ENCODE peak calls at places on chromosome 18, in ten cellular contexts. T, A, P, Z, S, N, U, F, Y and I are unnamed samples.

GRCh38 chr18:10320848-10321247 is 133.6 kb upstream of the APCDD1 start:
- DNase-seq in N (peak), S (no peak), Y (peak), T (peak), U (no peak), P (no peak), Z (no peak), A (no peak), F (no peak), I (no peak)

GRCh38 chr18:44599409-44599808 is 81.3 kb upstream of the SETBP1 start:
- DNase-seq in N (peak), F (no peak), A (no peak), Z (peak), U (no peak), Y (no peak), T (peak), P (no peak), S (no peak), I (no peak)

GRCh38 chr18:39296293-39296888 is 1730.8 kb upstream of the CELF4 start:
- DNase-seq in U (no peak), Z (no peak), T (no peak), N (no peak), P (no peak), F (no peak), A (no peak), S (no peak), Y (no peak), I (no peak)

GRCh38 chr18:28284132-28284531 is 107.2 kb upstream of the CDH2 start:
- DNase-seq in A (no peak), N (peak), U (no peak), Y (peak), F (no peak), Z (peak), S (no peak), P (no peak), T (peak), I (no peak)

GRCh38 chr18:58266291-58266690 is 222.3 kb downstream of the NEDD4L start:
- DNase-seq in A (no peak), P (no peak), U (no peak), T (no peak), Z (peak), N (no peak), Y (no peak), S (no peak), F (no peak), I (no peak)

GRCh38 chr18:27008575-27008974 is 143.1 kb upstream of the AQP4 start:
- DNase-seq in U (no peak), Y (no peak), N (no peak), A (no peak), T (no peak), S (no peak), Z (peak), F (no peak), P (no peak), I (no peak)

GRCh38 chr18:62741118-62741566 is 25.8 kb downstream of the PHLPP1 start:
- DNase-seq in S (no peak), T (peak), Z (peak), Y (peak), N (peak), A (no peak), F (no peak), U (no peak), P (no peak), I (no peak)

GRCh38 chr18:39743463-39743862 is 2177.9 kb upstream of the CELF4 start:
- DNase-seq in Z (no peak), U (no peak), Y (no peak), T (no peak), N (no peak), F (no peak), S (no peak), A (no peak), P (no peak), I (no peak)

GRCh38 chr18:8548186-8548585 is 61.1 kb upstream of the RAB12 start:
- DNase-seq in T (peak), U (no peak), A (no peak), N (peak), Z (peak), P (no peak), Y (peak), S (no peak), F (no peak), I (no peak)

GRCh38 chr18:74534150-74534969 is at the start of gene CNDP1:
- DNase-seq in A (no peak), Y (no peak), P (no peak), T (no peak), Z (no peak), F (no peak), S (no peak), N (no peak), U (no peak), I (no peak)

GRCh38 chr18:45565280-45565970 is 49.9 kb upstream of the SLC14A2 start:
- DNase-seq in P (no peak), Z (peak), Y (no peak), F (no peak), U (no peak), A (no peak), N (no peak), T (no peak), S (peak), I (no peak)

GRCh38 chr18:50586710-50587109 is 26.8 kb downstream of the MAPK4 start:
- DNase-seq in N (no peak), A (no peak), P (no peak), U (no peak), Z (no peak), T (no peak), S (no peak), Y (peak), F (no peak), I (no peak)

GRCh38 chr18:74498712-74499629 is 2.8 kb downstream of the CNDP2 start:
- DNase-seq in S (no peak), Y (no peak), N (peak), A (no peak), F (peak), U (peak), Z (peak), T (no peak), P (peak), I (no peak)

GRCh38 chr18:2395427-2396161 is 175.7 kb downstream of the METTL4 start:
- DNase-seq in Y (no peak), Z (no peak), F (no peak), S (no peak), A (no peak), P (no peak), N (no peak), U (no peak), T (no peak), I (no peak)

GRCh38 chr18:7122376-7122775 is 4.8 kb upstream of the LAMA1 start:
- DNase-seq in Y (no peak), S (no peak), T (no peak), U (no peak), A (no peak), P (no peak), N (no peak), F (no peak), Z (no peak), I (no peak)

GRCh38 chr18:79802298-79802697 is 4.6 kb downstream of the KCNG2 start:
- DNase-seq in T (no peak), S (no peak), Y (no peak), N (no peak), F (no peak), A (no peak), Z (no peak), U (no peak), P (no peak), I (no peak)

GRCh38 chr18:11767935-11768334 is 78.9 kb downstream of the GNAL start:
- DNase-seq in T (peak), U (no peak), N (peak), F (no peak), S (no peak), P (no peak), Z (peak), Y (peak), A (no peak), I (no peak)

GRCh38 chr18:70419526-70419925 is 130.7 kb downstream of the SOCS6 start:
- DNase-seq in P (no peak), Y (peak), U (no peak), F (no peak), T (peak), S (no peak), Z (peak), A (no peak), N (peak), I (no peak)

GRCh38 chr18:51361130-51361860 is 163.8 kb upstream of the MEX3C start:
- DNase-seq in F (no peak), S (peak), A (no peak), T (peak), N (no peak), Y (peak), Z (no peak), P (peak), U (no peak), I (no peak)

GRCh38 chr18:79916546-79917350 is 34.7 kb downstream of the SLC66A2 start:
- DNase-seq in Y (no peak), Z (no peak), U (peak), S (no peak), T (no peak), P (peak), A (peak), F (no peak), N (no peak), I (no peak)

GRCh38 chr18:47595816-47596501 is 334.5 kb downstream of the SMAD2 start:
- DNase-seq in N (no peak), U (no peak), F (peak), P (peak), Y (no peak), T (no peak), A (peak), Z (peak), S (peak), I (no peak)

GRCh38 chr18:31041346-31042067 is 1.0 kb downstream of the DSC3 start:
- DNase-seq in N (peak), P (peak), F (no peak), Z (peak), U (no peak), A (peak), S (peak), T (peak), Y (peak), I (peak)

GRCh38 chr18:9094307-9095226 is 7.9 kb upstream of the NDUFV2 start:
- DNase-seq in Z (peak), U (no peak), P (no peak), N (peak), F (no peak), A (no peak), T (peak), Y (peak), S (no peak), I (no peak)

GRCh38 chr18:34522627-34523026 is 187.5 kb upstream of the DTNA start:
- DNase-seq in A (no peak), Z (no peak), P (no peak), U (no peak), T (peak), F (no peak), S (no peak), Y (no peak), N (no peak), I (no peak)

GRCh38 chr18:61992285-61992684 is 99.5 kb upstream of the RNF152 start:
- DNase-seq in Y (peak), A (no peak), T (peak), S (no peak), U (no peak), F (no peak), N (peak), P (no peak), Z (peak), I (no peak)

GRCh38 chr18:23226930-23227728 is 91.8 kb downstream of the CABLES1 start:
- DNase-seq in Y (peak), Z (peak), N (peak), U (peak), T (peak), F (no peak), A (no peak), S (no peak), P (no peak), I (no peak)

GRCh38 chr18:44789704-44790103 is 109.0 kb downstream of the SETBP1 start:
- DNase-seq in A (no peak), Z (peak), N (peak), T (peak), P (no peak), U (no peak), F (no peak), S (no peak), Y (peak), I (no peak)

GRCh38 chr18:79589601-79590091 is 90.0 kb upstream of the CTDP1 start:
- DNase-seq in F (no peak), Y (no peak), T (no peak), N (no peak), P (no peak), S (no peak), A (no peak), U (peak), Z (no peak), I (no peak)

GRCh38 chr18:75183524-75183923 is 25.4 kb downstream of the PTGR3 start:
- DNase-seq in Y (no peak), U (no peak), A (no peak), P (no peak), T (no peak), Z (peak), F (no peak), S (no peak), N (peak), I (no peak)

GRCh38 chr18:76983613-76984051 is 149.0 kb downstream of the MBP start:
- DNase-seq in Y (no peak), A (peak), P (no peak), T (no peak), F (no peak), U (no peak), S (no peak), N (no peak), Z (no peak), I (no peak)
- TF ChIP-seq CTCF in Y (no peak), A (no peak), P (no peak), T (no peak), F (no peak), U (no peak), S (no peak), N (no peak), Z (no peak), I (no peak)

GRCh38 chr18:76480913-76481312 is 14.1 kb downstream of the ZNF516 start:
- DNase-seq in U (no peak), Z (no peak), F (no peak), S (no peak), Y (no peak), P (no peak), N (no peak), T (no peak), A (no peak), I (no peak)
- TF ChIP-seq CTCF in U (no peak), Z (peak), F (no peak), S (peak), Y (peak), P (no peak), N (no peak), T (peak), A (peak), I (peak)

DNA sequence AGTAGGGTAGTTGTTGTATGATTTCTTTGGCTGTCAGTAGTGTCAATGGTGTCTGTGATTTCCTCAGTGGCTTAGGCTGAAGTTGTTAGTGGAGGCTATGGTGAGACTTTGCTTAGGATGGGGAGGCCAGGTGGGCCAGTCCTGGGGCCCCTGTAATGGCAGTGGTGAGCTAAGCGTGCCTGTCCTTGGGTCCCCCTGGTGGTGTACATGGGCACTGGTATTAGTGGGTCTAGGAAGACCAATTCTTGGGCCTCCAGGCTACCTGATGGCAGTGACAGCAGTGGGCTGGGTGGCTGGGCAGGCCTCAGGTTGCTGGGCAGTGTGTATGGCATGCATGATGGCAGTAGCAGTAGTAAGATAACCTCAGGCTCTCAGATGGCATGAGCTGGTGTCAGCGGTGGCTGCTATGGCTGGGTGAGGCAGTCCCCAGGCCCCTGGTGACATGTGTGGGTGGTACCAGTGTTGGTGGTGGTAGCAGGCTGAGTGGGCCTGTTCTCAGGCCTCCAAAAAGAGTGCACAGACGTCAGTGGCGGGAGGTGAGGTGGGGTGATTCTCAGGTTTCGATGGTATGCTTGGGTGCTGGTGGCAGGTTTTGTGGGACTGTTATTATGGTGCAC is 103.2 kb downstream of the KLHL14 start:
- DNase-seq in S (no peak), Y (no peak), Z (no peak), T (no peak), F (no peak), P (no peak), A (peak), N (no peak), U (no peak), I (no peak)
- TF ChIP-seq CTCF in S (no peak), Y (no peak), Z (peak), T (no peak), F (no peak), P (peak), A (peak), N (no peak), U (no peak), I (peak)

GRCh38 chr18:35948080-35948479 is 24.4 kb upstream of the RMP24 start:
- DNase-seq in Z (no peak), S (no peak), P (no peak), T (no peak), U (no peak), F (no peak), N (no peak), A (no peak), Y (no peak), I (no peak)

GRCh38 chr18:35953688-35954087 is 18.8 kb upstream of the RMP24 start:
- DNase-seq in F (no peak), T (no peak), S (no peak), P (no peak), N (no peak), U (no peak), A (no peak), Y (no peak), Z (no peak), I (no peak)

GRCh38 chr18:35949903-35950627 is 22.4 kb upstream of the RMP24 start:
- DNase-seq in U (no peak), P (peak), N (peak), F (peak), S (peak), A (peak), Z (peak), T (peak), Y (peak), I (peak)

GRCh38 chr18:35949090-35949489 is 23.4 kb upstream of the RMP24 start:
- DNase-seq in U (no peak), S (no peak), Z (peak), N (no peak), P (no peak), T (no peak), F (no peak), Y (no peak), A (no peak), I (no peak)

DNA sequence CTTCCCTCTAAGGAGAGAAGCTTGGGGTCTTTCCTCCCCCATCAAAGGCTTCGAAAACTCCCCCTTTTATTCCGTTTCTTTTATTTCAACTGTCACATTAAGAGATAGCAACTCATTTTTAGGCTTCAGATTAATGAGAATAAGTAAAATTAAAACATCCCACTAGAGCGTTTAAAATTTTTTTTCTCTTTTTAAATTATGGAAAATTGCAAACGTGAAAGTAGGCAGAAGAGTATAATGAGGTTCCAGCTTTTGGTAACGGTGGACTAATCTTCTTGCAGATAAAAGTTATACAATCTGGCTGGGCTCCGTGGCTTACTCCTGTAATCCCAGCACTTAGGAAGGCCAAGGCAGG is 21.9 kb upstream of the RMP24 start:
- DNase-seq in A (no peak), F (no peak), T (no peak), Z (no peak), U (no peak), P (no peak), N (no peak), Y (no peak), S (no peak), I (no peak)
- TF ChIP-seq CTCF in A (no peak), F (peak), T (no peak), Z (no peak), U (no peak), P (no peak), N (no peak), Y (no peak), S (no peak), I (no peak)

GRCh38 chr18:55322176-55322735 is 265.7 kb downstream of the TCF4 start:
- DNase-seq in P (peak), S (peak), U (peak), A (peak), T (peak), Y (peak), Z (peak), N (peak), F (peak), I (peak)
- TF ChIP-seq CTCF in P (no peak), S (peak), U (no peak), A (no peak), T (peak), Y (peak), Z (no peak), N (no peak), F (no peak), I (no peak)

GRCh38 chr18:49362431-49362830 is 98.0 kb downstream of the DYM start:
- DNase-seq in N (peak), F (no peak), S (no peak), U (no peak), Y (peak), A (no peak), P (no peak), T (peak), Z (no peak), I (no peak)

GRCh38 chr18:49359732-49360444 is 100.6 kb downstream of the DYM start:
- DNase-seq in Z (peak), A (no peak), F (no peak), P (peak), T (peak), N (peak), U (no peak), S (no peak), Y (peak), I (no peak)

GRCh38 chr18:49364821-49365220 is 95.6 kb downstream of the DYM start:
- DNase-seq in N (no peak), U (no peak), F (no peak), T (no peak), A (no peak), S (no peak), Z (peak), Y (no peak), P (no peak), I (no peak)

GRCh38 chr18:49355028-49355427 is 105.4 kb downstream of the DYM start:
- DNase-seq in U (no peak), A (no peak), Z (no peak), P (no peak), Y (no peak), T (no peak), S (no peak), F (no peak), N (no peak), I (no peak)

DNA sequence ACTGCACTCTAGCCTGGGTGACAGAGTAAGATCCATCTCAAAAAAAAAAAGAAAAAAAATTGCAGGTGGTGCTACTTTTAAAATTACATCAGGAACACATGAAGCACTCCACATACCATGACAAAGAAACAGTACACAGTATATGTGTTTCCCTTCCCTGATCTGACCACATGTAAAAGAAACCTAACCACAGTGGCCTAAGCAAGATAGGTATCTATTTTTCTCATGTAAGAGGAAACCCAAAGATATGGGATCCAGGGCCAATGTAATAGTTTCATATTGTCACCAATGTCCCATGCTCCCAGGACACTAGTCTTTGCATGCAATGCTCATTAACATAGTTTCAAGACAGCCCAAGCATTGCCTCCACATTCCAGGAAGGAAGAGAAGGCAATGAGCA is 99.9 kb downstream of the DYM start:
- DNase-seq in N (no peak), A (no peak), U (no peak), Z (no peak), F (no peak), S (no peak), P (peak), Y (no peak), T (no peak), I (no peak)
- TF ChIP-seq CTCF in N (no peak), A (no peak), U (no peak), Z (no peak), F (no peak), S (no peak), P (no peak), Y (no peak), T (no peak), I (no peak)

GRCh38 chr18:35588122-35588521 is 6.6 kb downstream of the GALNT1 start:
- DNase-seq in T (no peak), A (no peak), Z (no peak), S (no peak), N (no peak), F (no peak), P (no peak), U (no peak), Y (no peak), I (no peak)

GRCh38 chr18:35592298-35592697 is 10.8 kb downstream of the GALNT1 start:
- DNase-seq in A (no peak), T (no peak), Z (no peak), Y (no peak), P (peak), S (no peak), N (no peak), U (no peak), F (peak), I (no peak)

GRCh38 chr18:35585608-35586007 is 4.1 kb downstream of the GALNT1 start:
- DNase-seq in N (no peak), Z (no peak), P (no peak), S (no peak), T (no peak), A (no peak), U (no peak), F (no peak), Y (no peak), I (no peak)

GRCh38 chr18:35590935-35591334 is 9.4 kb downstream of the GALNT1 start:
- DNase-seq in U (no peak), S (no peak), T (no peak), N (peak), Y (peak), Z (no peak), F (no peak), A (no peak), P (no peak), I (no peak)

GRCh38 chr18:35588995-35589394 is 7.5 kb downstream of the GALNT1 start:
- DNase-seq in F (peak), T (no peak), P (no peak), S (peak), Y (no peak), U (no peak), Z (peak), N (no peak), A (peak), I (no peak)
- TF ChIP-seq CTCF in F (no peak), T (no peak), P (peak), S (no peak), Y (peak), U (no peak), Z (no peak), N (no peak), A (peak), I (no peak)